ENCODE peak calls at places on chromosomes 16 and 17, in nine cellular contexts. One of them, this sample, is unnamed.
A peak's percentile ranks its signal among the peaks of the same experiment; 100 is the strongest.

GRCh38 chr17:44502598-44503079 is 567 bp downstream of the GPATCH8 start:
- DNase-seq in GM12878: no peak
- DNase-seq in HCT116: no peak
- DNase-seq in Panc1: no peak
- DNase-seq in sigmoid colon: no peak
- DNase-seq in GM12891: no peak
- DNase-seq in GM23338: no peak
- DNase-seq in stomach: peak; percentile 26
- DNase-seq in H1: no peak
- DNase-seq in this sample: no peak

GRCh38 chr16:82219298-82219697 is 49.3 kb upstream of the MPHOSPH6 start:
- DNase-seq in GM12878: no peak
- DNase-seq in HCT116: no peak
- DNase-seq in Panc1: no peak
- DNase-seq in sigmoid colon: no peak
- DNase-seq in GM12891: no peak
- DNase-seq in GM23338: peak; percentile 8
- DNase-seq in stomach: no peak
- DNase-seq in H1: no peak
- DNase-seq in this sample: no peak

GRCh38 chr17:76458580-76459490 is 5.9 kb upstream of the UBE2O start:
- DNase-seq in GM12878: no peak
- DNase-seq in HCT116: peak; percentile 57
- DNase-seq in Panc1: no peak
- DNase-seq in sigmoid colon: no peak
- DNase-seq in GM12891: no peak
- DNase-seq in GM23338: peak; percentile 94
- DNase-seq in stomach: peak; percentile 70
- DNase-seq in H1: peak; percentile 79
- DNase-seq in this sample: peak; percentile 60

GRCh38 chr16:1337486-1337885 is 4.0 kb downstream of the BAIAP3 start:
- DNase-seq in GM12878: no peak
- DNase-seq in HCT116: no peak
- DNase-seq in Panc1: no peak
- DNase-seq in sigmoid colon: no peak
- DNase-seq in GM12891: no peak
- DNase-seq in GM23338: peak; percentile 62
- DNase-seq in stomach: no peak
- DNase-seq in H1: no peak
- DNase-seq in this sample: no peak

GRCh38 chr16:5349661-5350060 is 252.1 kb upstream of the EEF2KMT start:
- DNase-seq in GM12878: no peak
- DNase-seq in HCT116: no peak
- DNase-seq in Panc1: no peak
- DNase-seq in sigmoid colon: no peak
- DNase-seq in GM12891: no peak
- DNase-seq in GM23338: peak; percentile 43
- DNase-seq in stomach: no peak
- DNase-seq in H1: no peak
- DNase-seq in this sample: no peak

GRCh38 chr17:28912281-28912937 is 9.5 kb upstream of the DHRS13 start:
- DNase-seq in GM12878: no peak
- DNase-seq in HCT116: no peak
- DNase-seq in Panc1: no peak
- DNase-seq in sigmoid colon: no peak
- DNase-seq in GM12891: no peak
- DNase-seq in GM23338: peak; percentile 51
- DNase-seq in stomach: no peak
- DNase-seq in H1: no peak
- DNase-seq in this sample: no peak

GRCh38 chr16:19857593-19857992 is 27.1 kb downstream of the GPRC5B start:
- DNase-seq in GM12878: no peak
- DNase-seq in HCT116: no peak
- DNase-seq in Panc1: no peak
- DNase-seq in sigmoid colon: no peak
- DNase-seq in GM12891: no peak
- DNase-seq in GM23338: no peak
- DNase-seq in stomach: no peak
- DNase-seq in H1: no peak
- DNase-seq in this sample: no peak

GRCh38 chr17:6666557-6666956 is 15.0 kb downstream of the C17orf100 start:
- DNase-seq in GM12878: no peak
- DNase-seq in HCT116: no peak
- DNase-seq in Panc1: no peak
- DNase-seq in sigmoid colon: no peak
- DNase-seq in GM12891: no peak
- DNase-seq in GM23338: no peak
- DNase-seq in stomach: no peak
- DNase-seq in H1: no peak
- DNase-seq in this sample: no peak

GRCh38 chr17:74217036-74217725 is 3.8 kb downstream of the TTYH2 start:
- DNase-seq in GM12878: no peak
- DNase-seq in HCT116: no peak
- DNase-seq in Panc1: no peak
- DNase-seq in sigmoid colon: no peak
- DNase-seq in GM12891: no peak
- DNase-seq in GM23338: no peak
- DNase-seq in stomach: no peak
- DNase-seq in H1: no peak
- DNase-seq in this sample: no peak

GRCh38 chr16:3058173-3059030 is 7.0 kb upstream of the IL32 start:
- DNase-seq in GM12878: no peak
- DNase-seq in HCT116: peak; percentile 35
- DNase-seq in Panc1: no peak
- DNase-seq in sigmoid colon: peak; percentile 71
- DNase-seq in GM12891: no peak
- DNase-seq in GM23338: peak; percentile 84
- DNase-seq in stomach: peak; percentile 63
- DNase-seq in H1: no peak
- DNase-seq in this sample: no peak

GRCh38 chr16:22202261-22202637 is 3.8 kb upstream of the EEF2K start:
- DNase-seq in GM12878: no peak
- DNase-seq in HCT116: no peak
- DNase-seq in Panc1: no peak
- DNase-seq in sigmoid colon: no peak
- DNase-seq in GM12891: no peak
- DNase-seq in GM23338: no peak
- DNase-seq in stomach: no peak
- DNase-seq in H1: no peak
- DNase-seq in this sample: no peak

GRCh38 chr17:48048321-48049140 is at the start of gene NFE2L1:
- DNase-seq in GM12878: peak; percentile 59
- DNase-seq in HCT116: peak; percentile 96
- DNase-seq in Panc1: peak; percentile 61
- DNase-seq in sigmoid colon: peak; percentile 97
- DNase-seq in GM12891: no peak
- DNase-seq in GM23338: peak; percentile 89
- DNase-seq in stomach: peak; percentile 90
- DNase-seq in H1: peak; percentile 75
- DNase-seq in this sample: no peak

GRCh38 chr17:41369713-41370112 is at the start of gene KRT33B:
- DNase-seq in GM12878: no peak
- DNase-seq in HCT116: no peak
- DNase-seq in Panc1: no peak
- DNase-seq in sigmoid colon: no peak
- DNase-seq in GM12891: no peak
- DNase-seq in GM23338: no peak
- DNase-seq in stomach: no peak
- DNase-seq in H1: no peak
- DNase-seq in this sample: no peak

GRCh38 chr17:16484445-16485169 is 7.4 kb downstream of the LRRC75A start:
- DNase-seq in GM12878: no peak
- DNase-seq in HCT116: no peak
- DNase-seq in Panc1: no peak
- DNase-seq in sigmoid colon: no peak
- DNase-seq in GM12891: no peak
- DNase-seq in GM23338: peak; percentile 40
- DNase-seq in stomach: no peak
- DNase-seq in H1: no peak
- DNase-seq in this sample: no peak

GRCh38 chr16:89924925-89925307 is 1.8 kb downstream of the TUBB3 start:
- DNase-seq in GM12878: no peak
- DNase-seq in HCT116: no peak
- DNase-seq in Panc1: no peak
- DNase-seq in sigmoid colon: no peak
- DNase-seq in GM12891: no peak
- DNase-seq in GM23338: peak; percentile 37
- DNase-seq in stomach: no peak
- DNase-seq in H1: no peak
- DNase-seq in this sample: no peak

GRCh38 chr17:3828151-3828851 is 17.7 kb downstream of the NCBP3 start:
- DNase-seq in GM12878: no peak
- DNase-seq in HCT116: no peak
- DNase-seq in Panc1: no peak
- DNase-seq in sigmoid colon: peak; percentile 80
- DNase-seq in GM12891: no peak
- DNase-seq in GM23338: no peak
- DNase-seq in stomach: peak; percentile 45
- DNase-seq in H1: no peak
- DNase-seq in this sample: no peak

GRCh38 chr17:157901-158300 is 20.5 kb downstream of the SCGB1C2 start:
- DNase-seq in GM12878: no peak
- DNase-seq in HCT116: no peak
- DNase-seq in Panc1: no peak
- DNase-seq in sigmoid colon: no peak
- DNase-seq in GM12891: no peak
- DNase-seq in GM23338: no peak
- DNase-seq in stomach: no peak
- DNase-seq in H1: no peak
- DNase-seq in this sample: no peak

GRCh38 chr16:89081556-89081955 is 12.1 kb upstream of the ACSF3 start:
- DNase-seq in GM12878: no peak
- DNase-seq in HCT116: no peak
- DNase-seq in Panc1: no peak
- DNase-seq in sigmoid colon: no peak
- DNase-seq in GM12891: no peak
- DNase-seq in GM23338: no peak
- DNase-seq in stomach: no peak
- DNase-seq in H1: no peak
- DNase-seq in this sample: no peak

GRCh38 chr17:7854851-7855642 is at the start of gene TMEM88:
- DNase-seq in GM12878: no peak
- DNase-seq in HCT116: no peak
- DNase-seq in Panc1: no peak
- DNase-seq in sigmoid colon: peak; percentile 67
- DNase-seq in GM12891: no peak
- DNase-seq in GM23338: peak; percentile 83
- DNase-seq in stomach: no peak
- DNase-seq in H1: no peak
- DNase-seq in this sample: no peak
- TF ChIP-seq POLR2AphosphoS5 in GM12878: no peak
- TF ChIP-seq POLR2AphosphoS5 in HCT116: no peak
- TF ChIP-seq POLR2AphosphoS5 in Panc1: no peak
- TF ChIP-seq POLR2AphosphoS5 in sigmoid colon: no peak
- TF ChIP-seq POLR2AphosphoS5 in GM12891: peak; percentile 33
- TF ChIP-seq POLR2AphosphoS5 in GM23338: no peak
- TF ChIP-seq POLR2AphosphoS5 in stomach: no peak
- TF ChIP-seq POLR2AphosphoS5 in H1: no peak
- TF ChIP-seq POLR2AphosphoS5 in this sample: no peak

DNA sequence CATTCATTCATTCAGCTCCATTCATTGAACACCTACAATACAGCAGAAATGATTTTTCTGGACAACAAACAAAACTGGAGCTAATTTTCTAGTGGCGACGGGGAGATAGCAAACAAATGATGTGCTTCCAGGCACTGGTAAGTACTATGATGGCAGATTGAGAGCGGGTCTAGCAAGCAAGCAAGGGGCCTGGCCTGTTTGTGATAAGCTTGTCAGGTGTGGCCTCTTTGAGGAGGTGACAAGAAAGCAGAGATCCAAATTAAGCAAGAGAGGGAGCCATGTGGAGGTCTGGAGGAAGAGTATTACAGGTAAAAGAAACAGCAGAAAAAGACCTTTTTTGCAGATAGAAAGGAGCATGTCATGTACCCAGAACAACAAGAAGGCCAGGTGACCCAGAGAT is 216.1 kb upstream of the CPHXL start:
- DNase-seq in GM12878: no peak
- DNase-seq in HCT116: no peak
- DNase-seq in Panc1: no peak
- DNase-seq in sigmoid colon: no peak
- DNase-seq in GM12891: no peak
- DNase-seq in GM23338: no peak
- DNase-seq in stomach: no peak
- DNase-seq in H1: no peak
- DNase-seq in this sample: no peak
- TF ChIP-seq POLR2AphosphoS5 in GM12878: no peak
- TF ChIP-seq POLR2AphosphoS5 in HCT116: no peak
- TF ChIP-seq POLR2AphosphoS5 in Panc1: no peak
- TF ChIP-seq POLR2AphosphoS5 in sigmoid colon: no peak
- TF ChIP-seq POLR2AphosphoS5 in GM12891: no peak
- TF ChIP-seq POLR2AphosphoS5 in GM23338: no peak
- TF ChIP-seq POLR2AphosphoS5 in stomach: no peak
- TF ChIP-seq POLR2AphosphoS5 in H1: no peak
- TF ChIP-seq POLR2AphosphoS5 in this sample: no peak

GRCh38 chr17:31094600-31095238 is at the start of gene NF1:
- DNase-seq in GM12878: peak; percentile 63
- DNase-seq in HCT116: peak; percentile 85
- DNase-seq in Panc1: peak; percentile 50
- DNase-seq in sigmoid colon: peak; percentile 99
- DNase-seq in GM12891: peak; percentile 97
- DNase-seq in GM23338: peak; percentile 98
- DNase-seq in stomach: peak; percentile 98
- DNase-seq in H1: peak; percentile 87
- DNase-seq in this sample: peak; percentile 97
- TF ChIP-seq POLR2AphosphoS5 in GM12878: peak; percentile 52
- TF ChIP-seq POLR2AphosphoS5 in HCT116: peak; percentile 81
- TF ChIP-seq POLR2AphosphoS5 in Panc1: peak; percentile 84
- TF ChIP-seq POLR2AphosphoS5 in sigmoid colon: peak; percentile 81
- TF ChIP-seq POLR2AphosphoS5 in GM12891: peak; percentile 41
- TF ChIP-seq POLR2AphosphoS5 in GM23338: peak; percentile 79
- TF ChIP-seq POLR2AphosphoS5 in stomach: peak; percentile 75
- TF ChIP-seq POLR2AphosphoS5 in H1: peak; percentile 75
- TF ChIP-seq POLR2AphosphoS5 in this sample: peak; percentile 41

GRCh38 chr16:15856217-15856616 is 611 bp downstream of the MYH11 start:
- DNase-seq in GM12878: no peak
- DNase-seq in HCT116: no peak
- DNase-seq in Panc1: no peak
- DNase-seq in sigmoid colon: no peak
- DNase-seq in GM12891: no peak
- DNase-seq in GM23338: no peak
- DNase-seq in stomach: no peak
- DNase-seq in H1: no peak
- DNase-seq in this sample: no peak

GRCh38 chr16:15855704-15856003 is 1.2 kb downstream of the MYH11 start:
- DNase-seq in GM12878: no peak
- DNase-seq in HCT116: no peak
- DNase-seq in Panc1: no peak
- DNase-seq in sigmoid colon: no peak
- DNase-seq in GM12891: no peak
- DNase-seq in GM23338: no peak
- DNase-seq in stomach: no peak
- DNase-seq in H1: no peak
- DNase-seq in this sample: no peak

GRCh38 chr16:15854906-15855703 is 1.7 kb downstream of the MYH11 start:
- DNase-seq in GM12878: no peak
- DNase-seq in HCT116: no peak
- DNase-seq in Panc1: no peak
- DNase-seq in sigmoid colon: peak; percentile 86
- DNase-seq in GM12891: no peak
- DNase-seq in GM23338: no peak
- DNase-seq in stomach: no peak
- DNase-seq in H1: no peak
- DNase-seq in this sample: no peak

GRCh38 chr16:15853021-15853420 is 3.8 kb downstream of the MYH11 start:
- DNase-seq in GM12878: no peak
- DNase-seq in HCT116: no peak
- DNase-seq in Panc1: no peak
- DNase-seq in sigmoid colon: no peak
- DNase-seq in GM12891: no peak
- DNase-seq in GM23338: no peak
- DNase-seq in stomach: no peak
- DNase-seq in H1: no peak
- DNase-seq in this sample: no peak

GRCh38 chr16:15854061-15854460 is 2.8 kb downstream of the MYH11 start:
- DNase-seq in GM12878: no peak
- DNase-seq in HCT116: no peak
- DNase-seq in Panc1: no peak
- DNase-seq in sigmoid colon: no peak
- DNase-seq in GM12891: no peak
- DNase-seq in GM23338: no peak
- DNase-seq in stomach: no peak
- DNase-seq in H1: no peak
- DNase-seq in this sample: no peak
- TF ChIP-seq POLR2AphosphoS5 in GM12878: no peak
- TF ChIP-seq POLR2AphosphoS5 in HCT116: no peak
- TF ChIP-seq POLR2AphosphoS5 in Panc1: no peak
- TF ChIP-seq POLR2AphosphoS5 in sigmoid colon: peak; percentile 24
- TF ChIP-seq POLR2AphosphoS5 in GM12891: no peak
- TF ChIP-seq POLR2AphosphoS5 in GM23338: no peak
- TF ChIP-seq POLR2AphosphoS5 in stomach: no peak
- TF ChIP-seq POLR2AphosphoS5 in H1: no peak
- TF ChIP-seq POLR2AphosphoS5 in this sample: no peak